ENCODE peak calls at places on chromosome 22, in five cellular contexts. C, P, I, B and X are unnamed samples.

GRCh38 chr22:23789121-23789520 is 2.4 kb downstream of the SMARCB1 start:
- DNase-seq in P (peak; percentile 58), C (no peak), I (no peak), B (no peak), X (no peak)

GRCh38 chr22:23684051-23684450 is 6.8 kb upstream of the RGL4 start:
- DNase-seq in C (no peak), P (no peak), B (no peak), I (no peak), X (no peak)

GRCh38 chr22:37485714-37486223 is 415 bp downstream of the MFNG start:
- DNase-seq in P (no peak), C (no peak), I (no peak), B (no peak), X (no peak)

GRCh38 chr22:19636696-19637355 is 77.5 kb upstream of the SEPTIN5 start:
- DNase-seq in P (no peak), I (no peak), B (no peak), C (no peak), X (no peak)

GRCh38 chr22:20111045-20111688 is 4.7 kb upstream of the RANBP1 start:
- DNase-seq in P (peak; percentile 58), B (no peak), I (no peak), C (no peak), X (no peak)

GRCh38 chr22:19871845-19872778 is 17.4 kb upstream of the GNB1L start:
- DNase-seq in I (no peak), P (no peak), B (no peak), C (no peak), X (no peak)

GRCh38 chr22:39684702-39685281 is 114.2 kb downstream of the CACNA1I start:
- DNase-seq in I (no peak), P (no peak), B (no peak), C (no peak), X (no peak)

GRCh38 chr22:50293441-50294318 is 13.8 kb downstream of the PLXNB2 start:
- DNase-seq in I (peak; percentile 46), B (no peak), P (no peak), C (peak; percentile 85), X (no peak)

GRCh38 chr22:42064629-42065028 is 6.0 kb downstream of the NAGA start:
- DNase-seq in P (no peak), B (no peak), I (no peak), C (peak; percentile 54), X (no peak)

GRCh38 chr22:19943665-19944026 is 2.0 kb upstream of the TXNRD2 start:
- DNase-seq in P (no peak), I (peak; percentile 64), B (no peak), C (no peak), X (no peak)

GRCh38 chr22:24937114-24937513 is 9.4 kb downstream of the LHFPL7 start:
- DNase-seq in B (no peak), I (no peak), C (no peak), P (peak; percentile 53), X (no peak)

GRCh38 chr22:38733329-38734202 is 22.2 kb downstream of the SUN2 start:
- DNase-seq in P (peak; percentile 50), I (no peak), C (peak; percentile 70), B (peak; percentile 34), X (no peak)

GRCh38 chr22:33006220-33006954 is 51.8 kb downstream of the SYN3 start:
- DNase-seq in B (no peak), I (no peak), P (peak; percentile 92), C (no peak), X (no peak)

GRCh38 chr22:28435271-28435825 is 244.3 kb downstream of the TTC28 start:
- DNase-seq in I (no peak), B (no peak), C (peak; percentile 16), P (peak; percentile 77), X (no peak)

GRCh38 chr22:32142600-32142999 is 16.5 kb downstream of the C22orf42 start:
- DNase-seq in I (no peak), P (no peak), C (no peak), B (no peak), X (no peak)

GRCh38 chr22:47034905-47035419 is 272.5 kb downstream of the TBC1D22A start:
- DNase-seq in I (no peak), B (no peak), C (no peak), P (peak; percentile 88), X (no peak)

GRCh38 chr22:43042101-43042780 is 27.3 kb upstream of the PACSIN2 start:
- DNase-seq in B (no peak), I (no peak), C (no peak), P (peak; percentile 95), X (no peak)

GRCh38 chr22:39242809-39243442 is 1.9 kb downstream of the PDGFB start:
- DNase-seq in B (no peak), P (peak; percentile 73), C (no peak), I (no peak), X (no peak)

GRCh38 chr22:44312766-44313165 is at the start of gene SHISAL1:
- DNase-seq in I (no peak), P (no peak), B (no peak), C (no peak), X (no peak)

GRCh38 chr22:39932918-39933649 is 27.1 kb upstream of the TMA7B start:
- DNase-seq in B (peak; percentile 56), I (peak; percentile 0), C (peak; percentile 61), P (peak; percentile 81), X (no peak)

GRCh38 chr22:20244744-20245576 is 23.2 kb downstream of the RTN4R start:
- DNase-seq in C (peak; percentile 17), I (no peak), P (peak; percentile 94), B (no peak), X (no peak)

GRCh38 chr22:29269731-29270474 is 1.8 kb downstream of the EWSR1 start:
- DNase-seq in I (no peak), P (peak; percentile 52), C (no peak), B (no peak), X (no peak)

GRCh38 chr22:37560682-37561208 is 465 bp downstream of the CDC42EP1 start:
- DNase-seq in C (peak; percentile 34), P (no peak), I (no peak), B (no peak), X (no peak)

GRCh38 chr22:48135641-48136040 is 1373.2 kb downstream of the TBC1D22A start:
- DNase-seq in P (peak; percentile 22), B (no peak), I (no peak), C (no peak), X (no peak)

GRCh38 chr22:22085702-22086500 is 103.3 kb upstream of the TOP3B start:
- DNase-seq in B (no peak), C (no peak), P (no peak), I (no peak), X (no peak)

GRCh38 chr22:17601031-17601430 is 27.5 kb downstream of the ATP6V1E1 start:
- DNase-seq in B (no peak), P (no peak), C (no peak), I (no peak), X (no peak)